ENCODE peak calls at places on chromosomes 6 and 20, in nine cellular contexts. One of them, this sample, is unnamed.
A peak's percentile ranks its signal among the peaks of the same experiment; 100 is the strongest.

GRCh38 chr6:37658121-37658520 is 39.6 kb downstream of the MDGA1 start:
- DNase-seq in hepatocyte: no peak
- DNase-seq in amniotic stem cell: no peak
- DNase-seq in stimulated activated CD8-positive, alpha-beta memory T cell treated with anti-CD3 and anti-CD28 coated beads, Interleukin-12 subunit alpha, Interleukin-12 subunit beta, amount 100 ng/mL, for 1 hour: no peak
- DNase-seq in memory B cell: no peak
- DNase-seq in sigmoid colon: no peak
- DNase-seq in neuronal stem cell: no peak
- DNase-seq in HFFc6: no peak
- DNase-seq in CD8-positive, alpha-beta T cell: no peak
- DNase-seq in this sample: no peak

GRCh38 chr6:149176971-149177667 is 140.4 kb upstream of the TAB2 start:
- DNase-seq in hepatocyte: peak; percentile 18
- DNase-seq in amniotic stem cell: no peak
- DNase-seq in stimulated activated CD8-positive, alpha-beta memory T cell treated with anti-CD3 and anti-CD28 coated beads, Interleukin-12 subunit alpha, Interleukin-12 subunit beta, amount 100 ng/mL, for 1 hour: no peak
- DNase-seq in memory B cell: no peak
- DNase-seq in sigmoid colon: no peak
- DNase-seq in neuronal stem cell: no peak
- DNase-seq in HFFc6: no peak
- DNase-seq in CD8-positive, alpha-beta T cell: no peak
- DNase-seq in this sample: no peak

GRCh38 chr20:21583486-21584168 is 69.8 kb upstream of the NKX2-2 start:
- DNase-seq in hepatocyte: no peak
- DNase-seq in amniotic stem cell: no peak
- DNase-seq in stimulated activated CD8-positive, alpha-beta memory T cell treated with anti-CD3 and anti-CD28 coated beads, Interleukin-12 subunit alpha, Interleukin-12 subunit beta, amount 100 ng/mL, for 1 hour: no peak
- DNase-seq in memory B cell: no peak
- DNase-seq in sigmoid colon: no peak
- DNase-seq in neuronal stem cell: no peak
- DNase-seq in HFFc6: no peak
- DNase-seq in CD8-positive, alpha-beta T cell: no peak
- DNase-seq in this sample: no peak

GRCh38 chr6:43129434-43130194 is 41.5 kb upstream of the SRF start:
- DNase-seq in hepatocyte: peak; percentile 39
- DNase-seq in amniotic stem cell: no peak
- DNase-seq in stimulated activated CD8-positive, alpha-beta memory T cell treated with anti-CD3 and anti-CD28 coated beads, Interleukin-12 subunit alpha, Interleukin-12 subunit beta, amount 100 ng/mL, for 1 hour: no peak
- DNase-seq in memory B cell: no peak
- DNase-seq in sigmoid colon: no peak
- DNase-seq in neuronal stem cell: no peak
- DNase-seq in HFFc6: no peak
- DNase-seq in CD8-positive, alpha-beta T cell: no peak
- DNase-seq in this sample: no peak

GRCh38 chr6:134574491-134574890 is 256.6 kb upstream of the SGK1 start:
- DNase-seq in hepatocyte: no peak
- DNase-seq in amniotic stem cell: no peak
- DNase-seq in stimulated activated CD8-positive, alpha-beta memory T cell treated with anti-CD3 and anti-CD28 coated beads, Interleukin-12 subunit alpha, Interleukin-12 subunit beta, amount 100 ng/mL, for 1 hour: no peak
- DNase-seq in memory B cell: no peak
- DNase-seq in sigmoid colon: no peak
- DNase-seq in neuronal stem cell: no peak
- DNase-seq in HFFc6: no peak
- DNase-seq in CD8-positive, alpha-beta T cell: no peak
- DNase-seq in this sample: no peak

GRCh38 chr20:42553374-42553773 is 636.3 kb downstream of the PTPRT start:
- DNase-seq in hepatocyte: no peak
- DNase-seq in amniotic stem cell: no peak
- DNase-seq in stimulated activated CD8-positive, alpha-beta memory T cell treated with anti-CD3 and anti-CD28 coated beads, Interleukin-12 subunit alpha, Interleukin-12 subunit beta, amount 100 ng/mL, for 1 hour: no peak
- DNase-seq in memory B cell: no peak
- DNase-seq in sigmoid colon: no peak
- DNase-seq in neuronal stem cell: no peak
- DNase-seq in HFFc6: no peak
- DNase-seq in CD8-positive, alpha-beta T cell: no peak
- DNase-seq in this sample: no peak

GRCh38 chr6:83359638-83360037 is 71.2 kb downstream of the ME1 start:
- DNase-seq in hepatocyte: no peak
- DNase-seq in amniotic stem cell: no peak
- DNase-seq in stimulated activated CD8-positive, alpha-beta memory T cell treated with anti-CD3 and anti-CD28 coated beads, Interleukin-12 subunit alpha, Interleukin-12 subunit beta, amount 100 ng/mL, for 1 hour: no peak
- DNase-seq in memory B cell: no peak
- DNase-seq in sigmoid colon: no peak
- DNase-seq in neuronal stem cell: no peak
- DNase-seq in HFFc6: no peak
- DNase-seq in CD8-positive, alpha-beta T cell: no peak
- DNase-seq in this sample: no peak

GRCh38 chr6:137867685-137868509 is 838 bp downstream of the TNFAIP3 start:
- DNase-seq in hepatocyte: no peak
- DNase-seq in amniotic stem cell: no peak
- DNase-seq in stimulated activated CD8-positive, alpha-beta memory T cell treated with anti-CD3 and anti-CD28 coated beads, Interleukin-12 subunit alpha, Interleukin-12 subunit beta, amount 100 ng/mL, for 1 hour: no peak
- DNase-seq in memory B cell: no peak
- DNase-seq in sigmoid colon: peak; percentile 77
- DNase-seq in neuronal stem cell: peak; percentile 38
- DNase-seq in HFFc6: no peak
- DNase-seq in CD8-positive, alpha-beta T cell: peak; percentile 51
- DNase-seq in this sample: peak; percentile 10

GRCh38 chr6:43078651-43079050 is 2.5 kb downstream of the PTK7 start:
- DNase-seq in hepatocyte: no peak
- DNase-seq in amniotic stem cell: no peak
- DNase-seq in stimulated activated CD8-positive, alpha-beta memory T cell treated with anti-CD3 and anti-CD28 coated beads, Interleukin-12 subunit alpha, Interleukin-12 subunit beta, amount 100 ng/mL, for 1 hour: no peak
- DNase-seq in memory B cell: no peak
- DNase-seq in sigmoid colon: no peak
- DNase-seq in neuronal stem cell: no peak
- DNase-seq in HFFc6: peak; percentile 69
- DNase-seq in CD8-positive, alpha-beta T cell: no peak
- DNase-seq in this sample: no peak

GRCh38 chr6:10420546-10421507 is 6.0 kb upstream of the TFAP2A start:
- DNase-seq in hepatocyte: peak; percentile 58
- DNase-seq in amniotic stem cell: no peak
- DNase-seq in stimulated activated CD8-positive, alpha-beta memory T cell treated with anti-CD3 and anti-CD28 coated beads, Interleukin-12 subunit alpha, Interleukin-12 subunit beta, amount 100 ng/mL, for 1 hour: no peak
- DNase-seq in memory B cell: no peak
- DNase-seq in sigmoid colon: no peak
- DNase-seq in neuronal stem cell: no peak
- DNase-seq in HFFc6: no peak
- DNase-seq in CD8-positive, alpha-beta T cell: no peak
- DNase-seq in this sample: no peak

GRCh38 chr6:108432792-108433191 is 127.9 kb upstream of the FOXO3 start:
- DNase-seq in hepatocyte: no peak
- DNase-seq in amniotic stem cell: no peak
- DNase-seq in stimulated activated CD8-positive, alpha-beta memory T cell treated with anti-CD3 and anti-CD28 coated beads, Interleukin-12 subunit alpha, Interleukin-12 subunit beta, amount 100 ng/mL, for 1 hour: no peak
- DNase-seq in memory B cell: no peak
- DNase-seq in sigmoid colon: no peak
- DNase-seq in neuronal stem cell: no peak
- DNase-seq in HFFc6: no peak
- DNase-seq in CD8-positive, alpha-beta T cell: no peak
- DNase-seq in this sample: no peak

GRCh38 chr20:24359306-24359705 is 110.1 kb upstream of the SYNDIG1 start:
- DNase-seq in hepatocyte: no peak
- DNase-seq in amniotic stem cell: no peak
- DNase-seq in stimulated activated CD8-positive, alpha-beta memory T cell treated with anti-CD3 and anti-CD28 coated beads, Interleukin-12 subunit alpha, Interleukin-12 subunit beta, amount 100 ng/mL, for 1 hour: no peak
- DNase-seq in memory B cell: no peak
- DNase-seq in sigmoid colon: no peak
- DNase-seq in neuronal stem cell: no peak
- DNase-seq in HFFc6: no peak
- DNase-seq in CD8-positive, alpha-beta T cell: no peak
- DNase-seq in this sample: no peak

GRCh38 chr6:75334266-75335040 is 49.9 kb upstream of the TMEM30A start:
- DNase-seq in hepatocyte: peak; percentile 29
- DNase-seq in amniotic stem cell: peak; percentile 12
- DNase-seq in stimulated activated CD8-positive, alpha-beta memory T cell treated with anti-CD3 and anti-CD28 coated beads, Interleukin-12 subunit alpha, Interleukin-12 subunit beta, amount 100 ng/mL, for 1 hour: no peak
- DNase-seq in memory B cell: no peak
- DNase-seq in sigmoid colon: no peak
- DNase-seq in neuronal stem cell: peak; percentile 90
- DNase-seq in HFFc6: peak; percentile 28
- DNase-seq in CD8-positive, alpha-beta T cell: no peak
- DNase-seq in this sample: no peak

GRCh38 chr20:4329232-4329631 is 313.9 kb upstream of the RNF24 start:
- DNase-seq in hepatocyte: no peak
- DNase-seq in amniotic stem cell: no peak
- DNase-seq in stimulated activated CD8-positive, alpha-beta memory T cell treated with anti-CD3 and anti-CD28 coated beads, Interleukin-12 subunit alpha, Interleukin-12 subunit beta, amount 100 ng/mL, for 1 hour: no peak
- DNase-seq in memory B cell: no peak
- DNase-seq in sigmoid colon: no peak
- DNase-seq in neuronal stem cell: no peak
- DNase-seq in HFFc6: no peak
- DNase-seq in CD8-positive, alpha-beta T cell: no peak
- DNase-seq in this sample: no peak

GRCh38 chr20:34559311-34560140 is 1.0 kb downstream of the MAP1LC3A start:
- DNase-seq in hepatocyte: no peak
- DNase-seq in amniotic stem cell: no peak
- DNase-seq in stimulated activated CD8-positive, alpha-beta memory T cell treated with anti-CD3 and anti-CD28 coated beads, Interleukin-12 subunit alpha, Interleukin-12 subunit beta, amount 100 ng/mL, for 1 hour: no peak
- DNase-seq in memory B cell: no peak
- DNase-seq in sigmoid colon: peak; percentile 77
- DNase-seq in neuronal stem cell: no peak
- DNase-seq in HFFc6: no peak
- DNase-seq in CD8-positive, alpha-beta T cell: no peak
- DNase-seq in this sample: peak; percentile 35

GRCh38 chr6:147417954-147418353 is 90.5 kb upstream of the SAMD5 start:
- DNase-seq in hepatocyte: no peak
- DNase-seq in amniotic stem cell: no peak
- DNase-seq in stimulated activated CD8-positive, alpha-beta memory T cell treated with anti-CD3 and anti-CD28 coated beads, Interleukin-12 subunit alpha, Interleukin-12 subunit beta, amount 100 ng/mL, for 1 hour: no peak
- DNase-seq in memory B cell: no peak
- DNase-seq in sigmoid colon: no peak
- DNase-seq in neuronal stem cell: no peak
- DNase-seq in HFFc6: no peak
- DNase-seq in CD8-positive, alpha-beta T cell: no peak
- DNase-seq in this sample: no peak

GRCh38 chr6:90025418-90026089 is 131.3 kb downstream of the GJA10 start:
- DNase-seq in hepatocyte: peak; percentile 55
- DNase-seq in amniotic stem cell: peak; percentile 20
- DNase-seq in stimulated activated CD8-positive, alpha-beta memory T cell treated with anti-CD3 and anti-CD28 coated beads, Interleukin-12 subunit alpha, Interleukin-12 subunit beta, amount 100 ng/mL, for 1 hour: no peak
- DNase-seq in memory B cell: no peak
- DNase-seq in sigmoid colon: no peak
- DNase-seq in neuronal stem cell: no peak
- DNase-seq in HFFc6: peak; percentile 65
- DNase-seq in CD8-positive, alpha-beta T cell: no peak
- DNase-seq in this sample: no peak

GRCh38 chr6:41040101-41040910 is 1.3 kb upstream of the UNC5CL start:
- DNase-seq in hepatocyte: peak; percentile 88
- DNase-seq in amniotic stem cell: no peak
- DNase-seq in stimulated activated CD8-positive, alpha-beta memory T cell treated with anti-CD3 and anti-CD28 coated beads, Interleukin-12 subunit alpha, Interleukin-12 subunit beta, amount 100 ng/mL, for 1 hour: no peak
- DNase-seq in memory B cell: no peak
- DNase-seq in sigmoid colon: no peak
- DNase-seq in neuronal stem cell: no peak
- DNase-seq in HFFc6: no peak
- DNase-seq in CD8-positive, alpha-beta T cell: no peak
- DNase-seq in this sample: no peak

GRCh38 chr6:144415014-144415413 is 129.9 kb downstream of the UTRN start:
- DNase-seq in hepatocyte: peak; percentile 21
- DNase-seq in amniotic stem cell: peak; percentile 29
- DNase-seq in stimulated activated CD8-positive, alpha-beta memory T cell treated with anti-CD3 and anti-CD28 coated beads, Interleukin-12 subunit alpha, Interleukin-12 subunit beta, amount 100 ng/mL, for 1 hour: no peak
- DNase-seq in memory B cell: no peak
- DNase-seq in sigmoid colon: no peak
- DNase-seq in neuronal stem cell: no peak
- DNase-seq in HFFc6: peak; percentile 82
- DNase-seq in CD8-positive, alpha-beta T cell: no peak
- DNase-seq in this sample: no peak

GRCh38 chr6:52049252-52050050 is 38.0 kb downstream of the PKHD1 start:
- DNase-seq in hepatocyte: peak; percentile 69
- DNase-seq in amniotic stem cell: no peak
- DNase-seq in stimulated activated CD8-positive, alpha-beta memory T cell treated with anti-CD3 and anti-CD28 coated beads, Interleukin-12 subunit alpha, Interleukin-12 subunit beta, amount 100 ng/mL, for 1 hour: no peak
- DNase-seq in memory B cell: peak; percentile 21
- DNase-seq in sigmoid colon: no peak
- DNase-seq in neuronal stem cell: peak; percentile 50
- DNase-seq in HFFc6: peak; percentile 36
- DNase-seq in CD8-positive, alpha-beta T cell: no peak
- DNase-seq in this sample: peak; percentile 18

GRCh38 chr20:1336699-1337387 is 7.9 kb upstream of the SDCBP2 start:
- DNase-seq in hepatocyte: no peak
- DNase-seq in amniotic stem cell: no peak
- DNase-seq in stimulated activated CD8-positive, alpha-beta memory T cell treated with anti-CD3 and anti-CD28 coated beads, Interleukin-12 subunit alpha, Interleukin-12 subunit beta, amount 100 ng/mL, for 1 hour: no peak
- DNase-seq in memory B cell: no peak
- DNase-seq in sigmoid colon: peak; percentile 82
- DNase-seq in neuronal stem cell: no peak
- DNase-seq in HFFc6: no peak
- DNase-seq in CD8-positive, alpha-beta T cell: peak; percentile 26
- DNase-seq in this sample: no peak

GRCh38 chr20:4060054-4060795 is 44.9 kb upstream of the RNF24 start:
- DNase-seq in hepatocyte: no peak
- DNase-seq in amniotic stem cell: no peak
- DNase-seq in stimulated activated CD8-positive, alpha-beta memory T cell treated with anti-CD3 and anti-CD28 coated beads, Interleukin-12 subunit alpha, Interleukin-12 subunit beta, amount 100 ng/mL, for 1 hour: no peak
- DNase-seq in memory B cell: no peak
- DNase-seq in sigmoid colon: peak; percentile 72
- DNase-seq in neuronal stem cell: no peak
- DNase-seq in HFFc6: no peak
- DNase-seq in CD8-positive, alpha-beta T cell: no peak
- DNase-seq in this sample: no peak

GRCh38 chr6:11196511-11197174 is 35.8 kb downstream of the NEDD9 start:
- DNase-seq in hepatocyte: no peak
- DNase-seq in amniotic stem cell: no peak
- DNase-seq in stimulated activated CD8-positive, alpha-beta memory T cell treated with anti-CD3 and anti-CD28 coated beads, Interleukin-12 subunit alpha, Interleukin-12 subunit beta, amount 100 ng/mL, for 1 hour: no peak
- DNase-seq in memory B cell: no peak
- DNase-seq in sigmoid colon: no peak
- DNase-seq in neuronal stem cell: peak; percentile 42
- DNase-seq in HFFc6: peak; percentile 85
- DNase-seq in CD8-positive, alpha-beta T cell: no peak
- DNase-seq in this sample: no peak

GRCh38 chr20:10922941-10923340 is 249.1 kb upstream of the JAG1 start:
- DNase-seq in hepatocyte: peak; percentile 71
- DNase-seq in amniotic stem cell: peak; percentile 62
- DNase-seq in stimulated activated CD8-positive, alpha-beta memory T cell treated with anti-CD3 and anti-CD28 coated beads, Interleukin-12 subunit alpha, Interleukin-12 subunit beta, amount 100 ng/mL, for 1 hour: no peak
- DNase-seq in memory B cell: no peak
- DNase-seq in sigmoid colon: no peak
- DNase-seq in neuronal stem cell: no peak
- DNase-seq in HFFc6: peak; percentile 70
- DNase-seq in CD8-positive, alpha-beta T cell: no peak
- DNase-seq in this sample: no peak

GRCh38 chr20:24962510-24962909 is 13.4 kb downstream of the CST7 start:
- DNase-seq in hepatocyte: no peak
- DNase-seq in amniotic stem cell: no peak
- DNase-seq in stimulated activated CD8-positive, alpha-beta memory T cell treated with anti-CD3 and anti-CD28 coated beads, Interleukin-12 subunit alpha, Interleukin-12 subunit beta, amount 100 ng/mL, for 1 hour: no peak
- DNase-seq in memory B cell: no peak
- DNase-seq in sigmoid colon: peak; percentile 24
- DNase-seq in neuronal stem cell: no peak
- DNase-seq in HFFc6: no peak
- DNase-seq in CD8-positive, alpha-beta T cell: no peak
- DNase-seq in this sample: no peak

GRCh38 chr6:134308800-134309199 is 9.1 kb downstream of the SGK1 start:
- DNase-seq in hepatocyte: no peak
- DNase-seq in amniotic stem cell: no peak
- DNase-seq in stimulated activated CD8-positive, alpha-beta memory T cell treated with anti-CD3 and anti-CD28 coated beads, Interleukin-12 subunit alpha, Interleukin-12 subunit beta, amount 100 ng/mL, for 1 hour: no peak
- DNase-seq in memory B cell: no peak
- DNase-seq in sigmoid colon: no peak
- DNase-seq in neuronal stem cell: no peak
- DNase-seq in HFFc6: no peak
- DNase-seq in CD8-positive, alpha-beta T cell: no peak
- DNase-seq in this sample: no peak

GRCh38 chr20:15411781-15412180 is 1074.4 kb upstream of the FLRT3 start:
- DNase-seq in hepatocyte: no peak
- DNase-seq in amniotic stem cell: no peak
- DNase-seq in stimulated activated CD8-positive, alpha-beta memory T cell treated with anti-CD3 and anti-CD28 coated beads, Interleukin-12 subunit alpha, Interleukin-12 subunit beta, amount 100 ng/mL, for 1 hour: no peak
- DNase-seq in memory B cell: no peak
- DNase-seq in sigmoid colon: no peak
- DNase-seq in neuronal stem cell: no peak
- DNase-seq in HFFc6: no peak
- DNase-seq in CD8-positive, alpha-beta T cell: no peak
- DNase-seq in this sample: no peak

GRCh38 chr20:1945134-1945618 is 48.7 kb downstream of the PDYN start:
- DNase-seq in hepatocyte: peak; percentile 28
- DNase-seq in amniotic stem cell: no peak
- DNase-seq in stimulated activated CD8-positive, alpha-beta memory T cell treated with anti-CD3 and anti-CD28 coated beads, Interleukin-12 subunit alpha, Interleukin-12 subunit beta, amount 100 ng/mL, for 1 hour: no peak
- DNase-seq in memory B cell: no peak
- DNase-seq in sigmoid colon: peak; percentile 86
- DNase-seq in neuronal stem cell: no peak
- DNase-seq in HFFc6: no peak
- DNase-seq in CD8-positive, alpha-beta T cell: no peak
- DNase-seq in this sample: no peak

GRCh38 chr6:19368511-19368910 is 468.7 kb upstream of the ID4 start:
- DNase-seq in hepatocyte: no peak
- DNase-seq in amniotic stem cell: no peak
- DNase-seq in stimulated activated CD8-positive, alpha-beta memory T cell treated with anti-CD3 and anti-CD28 coated beads, Interleukin-12 subunit alpha, Interleukin-12 subunit beta, amount 100 ng/mL, for 1 hour: no peak
- DNase-seq in memory B cell: no peak
- DNase-seq in sigmoid colon: no peak
- DNase-seq in neuronal stem cell: no peak
- DNase-seq in HFFc6: peak; percentile 48
- DNase-seq in CD8-positive, alpha-beta T cell: no peak
- DNase-seq in this sample: no peak

GRCh38 chr20:62164879-62165761 is 17.7 kb upstream of the MTG2 start:
- DNase-seq in hepatocyte: no peak
- DNase-seq in amniotic stem cell: no peak
- DNase-seq in stimulated activated CD8-positive, alpha-beta memory T cell treated with anti-CD3 and anti-CD28 coated beads, Interleukin-12 subunit alpha, Interleukin-12 subunit beta, amount 100 ng/mL, for 1 hour: no peak
- DNase-seq in memory B cell: no peak
- DNase-seq in sigmoid colon: no peak
- DNase-seq in neuronal stem cell: no peak
- DNase-seq in HFFc6: no peak
- DNase-seq in CD8-positive, alpha-beta T cell: no peak
- DNase-seq in this sample: no peak

GRCh38 chr6:11727995-11728961 is 50.3 kb downstream of the ADTRP start:
- DNase-seq in hepatocyte: no peak
- DNase-seq in amniotic stem cell: no peak
- DNase-seq in stimulated activated CD8-positive, alpha-beta memory T cell treated with anti-CD3 and anti-CD28 coated beads, Interleukin-12 subunit alpha, Interleukin-12 subunit beta, amount 100 ng/mL, for 1 hour: no peak
- DNase-seq in memory B cell: no peak
- DNase-seq in sigmoid colon: no peak
- DNase-seq in neuronal stem cell: no peak
- DNase-seq in HFFc6: no peak
- DNase-seq in CD8-positive, alpha-beta T cell: peak; percentile 7
- DNase-seq in this sample: no peak

This sample was measured in neural crest cell.